ENCODE peak calls at places on chromosome 4, in eight cellular contexts. N, W, X, A, I, K, F and P are unnamed samples.

GRCh38 chr4:184688447-184688846 is 38.9 kb downstream of the PRIMPOL start:
- DNase-seq in N (peak; percentile 5), W (no peak), X (no peak), A (peak; percentile 98), I (no peak), K (no peak), F (no peak), P (no peak)

GRCh38 chr4:21688596-21689265 is 259.8 kb downstream of the KCNIP4 start:
- DNase-seq in N (no peak), W (no peak), X (no peak), A (no peak), I (no peak), K (no peak), F (no peak), P (no peak)

GRCh38 chr4:32775049-32775448 is 2054.9 kb downstream of the PCDH7 start:
- DNase-seq in N (peak; percentile 9), W (no peak), X (no peak), A (peak; percentile 77), I (no peak), K (no peak), F (no peak), P (peak; percentile 29)

GRCh38 chr4:101037249-101037648 is 310.1 kb downstream of the PPP3CA start:
- DNase-seq in N (no peak), W (no peak), X (no peak), A (peak; percentile 62), I (no peak), K (no peak), F (no peak), P (no peak)

GRCh38 chr4:25174674-25175073 is 14.4 kb upstream of the SEPSECS start:
- DNase-seq in N (no peak), W (no peak), X (no peak), A (peak; percentile 88), I (no peak), K (no peak), F (no peak), P (no peak)

GRCh38 chr4:110294165-110294564 is 95.8 kb upstream of the ELOVL6 start:
- DNase-seq in N (no peak), W (no peak), X (no peak), A (no peak), I (no peak), K (no peak), F (no peak), P (no peak)

GRCh38 chr4:69617083-69617694 is 22.3 kb downstream of the UGT2A2 start:
- DNase-seq in N (peak; percentile 13), W (peak; percentile 6), X (peak; percentile 40), A (peak; percentile 63), I (no peak), K (no peak), F (no peak), P (peak; percentile 30)

GRCh38 chr4:108313546-108314339 is 145.0 kb upstream of the LEF1 start:
- DNase-seq in N (no peak), W (no peak), X (no peak), A (no peak), I (no peak), K (no peak), F (no peak), P (no peak)

GRCh38 chr4:185597532-185598188 is 62.4 kb upstream of the PDLIM3 start:
- DNase-seq in N (peak; percentile 63), W (peak; percentile 69), X (peak; percentile 86), A (peak; percentile 80), I (peak; percentile 53), K (peak; percentile 84), F (peak; percentile 85), P (peak; percentile 79)

GRCh38 chr4:140037353-140038030 is 116.5 kb downstream of the MAML3 start:
- DNase-seq in N (no peak), W (no peak), X (no peak), A (peak; percentile 93), I (no peak), K (no peak), F (no peak), P (no peak)

GRCh38 chr4:145583656-145584055 is 35.5 kb upstream of the MMAA start:
- DNase-seq in N (no peak), W (no peak), X (no peak), A (no peak), I (no peak), K (no peak), F (no peak), P (no peak)

GRCh38 chr4:135277116-135277979 is 1075.8 kb upstream of the PABPC4L start:
- DNase-seq in N (no peak), W (no peak), X (no peak), A (peak; percentile 22), I (no peak), K (no peak), F (no peak), P (no peak)

GRCh38 chr4:15794432-15794831 is 16.3 kb downstream of the CD38 start:
- DNase-seq in N (no peak), W (no peak), X (no peak), A (no peak), I (no peak), K (no peak), F (no peak), P (no peak)

GRCh38 chr4:16745009-16745408 is 153.4 kb downstream of the LDB2 start:
- DNase-seq in N (no peak), W (no peak), X (no peak), A (no peak), I (no peak), K (no peak), F (no peak), P (no peak)

GRCh38 chr4:102663073-102663472 is 97.7 kb downstream of the MANBA start:
- DNase-seq in N (no peak), W (no peak), X (no peak), A (peak; percentile 62), I (no peak), K (no peak), F (no peak), P (no peak)

GRCh38 chr4:140851032-140851636 is 94.9 kb upstream of the TBC1D9 start:
- DNase-seq in N (peak; percentile 46), W (peak; percentile 67), X (peak; percentile 76), A (peak; percentile 69), I (no peak), K (no peak), F (no peak), P (peak; percentile 82)

GRCh38 chr4:123114915-123115756 is 192.7 kb upstream of the NUDT6 start:
- DNase-seq in N (no peak), W (no peak), X (no peak), A (no peak), I (no peak), K (peak; percentile 63), F (peak; percentile 47), P (no peak)

GRCh38 chr4:156388826-156389225 is 435.2 kb upstream of the CTSO start:
- DNase-seq in N (no peak), W (no peak), X (no peak), A (peak; percentile 1), I (no peak), K (no peak), F (no peak), P (no peak)

GRCh38 chr4:55124337-55125076 is 888 bp downstream of the KDR start:
- DNase-seq in N (no peak), W (no peak), X (no peak), A (no peak), I (no peak), K (peak; percentile 55), F (peak; percentile 42), P (no peak)
- H3K4me3 ChIP-seq in N (peak overlapping the region; percentile 64), W (no peak overlapping the region), X (no peak overlapping the region), A (peak overlapping the region; percentile 39), I (no peak overlapping the region), K (peak overlapping the region; percentile 42), F (peak overlapping the region; percentile 65), P (no peak overlapping the region)

GRCh38 chr4:6671648-6672047 is 22.0 kb upstream of the S100P start:
- DNase-seq in N (no peak), W (no peak), X (no peak), A (no peak), I (no peak), K (no peak), F (no peak), P (no peak)

GRCh38 chr4:6676722-6677558 is 16.7 kb upstream of the S100P start:
- DNase-seq in N (no peak), W (no peak), X (no peak), A (no peak), I (no peak), K (no peak), F (no peak), P (no peak)

GRCh38 chr4:6672131-6672530 is 21.5 kb upstream of the S100P start:
- DNase-seq in N (no peak), W (no peak), X (no peak), A (no peak), I (no peak), K (no peak), F (no peak), P (no peak)

GRCh38 chr4:6673660-6674499 is 19.8 kb upstream of the S100P start:
- DNase-seq in N (peak; percentile 96), W (peak; percentile 97), X (peak; percentile 98), A (peak; percentile 94), I (peak; percentile 95), K (peak; percentile 98), F (peak; percentile 98), P (peak; percentile 95)

DNA sequence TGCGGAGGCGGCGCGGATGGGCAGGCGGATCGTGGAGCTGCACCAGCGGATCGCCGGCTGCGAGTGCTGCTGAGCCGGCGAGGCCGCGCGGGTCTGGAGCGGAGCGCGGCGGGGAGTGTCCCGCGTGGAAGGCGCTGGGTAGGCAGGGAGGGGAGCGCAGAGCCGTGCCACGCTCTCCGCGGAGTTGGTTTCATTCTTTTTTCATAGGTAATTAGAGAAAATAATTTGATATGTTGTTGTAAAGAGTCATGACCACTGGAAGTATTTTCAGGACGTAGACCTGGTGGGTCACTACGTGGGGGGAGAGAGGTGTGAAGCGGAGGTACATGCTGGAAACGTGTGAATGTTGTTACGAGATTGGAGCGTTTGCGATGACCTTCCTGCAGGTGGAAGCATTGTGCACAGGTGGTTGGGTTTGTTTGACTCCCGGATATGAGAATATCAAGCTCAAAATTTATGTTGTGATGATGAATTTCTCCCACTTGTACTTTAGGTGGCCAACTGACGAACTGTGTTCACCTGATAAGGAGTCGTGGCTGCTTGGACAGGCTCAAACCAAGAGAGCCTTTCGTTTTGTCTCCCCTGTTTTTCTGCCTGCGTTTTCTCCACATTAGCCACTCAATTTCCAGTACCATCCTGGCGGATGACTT is 19.1 kb upstream of the S100P start:
- DNase-seq in N (no peak), W (peak; percentile 37), X (peak; percentile 84), A (peak; percentile 82), I (peak; percentile 77), K (no peak), F (peak; percentile 26), P (no peak)
- H3K4me3 ChIP-seq in N (peak overlapping the region; percentile 88), W (peak overlapping the region; percentile 95), X (peak overlapping the region; percentile 65), A (peak overlapping the region; percentile 69), I (peak overlapping the region; percentile 93), K (peak overlapping the region; percentile 68), F (peak overlapping the region; percentile 78), P (peak overlapping the region; percentile 74)

GRCh38 chr4:76420901-76421581 is at the start of gene CCDC158:
- DNase-seq in N (no peak), W (no peak), X (no peak), A (peak; percentile 19), I (no peak), K (peak; percentile 78), F (peak; percentile 54), P (peak; percentile 56)
- H3K4me3 ChIP-seq in N (no peak within 1 kb of the TSS), W (no peak within 1 kb of the TSS), X (no peak within 1 kb of the TSS), A (peak within 1 kb of the TSS; percentile 43), I (no peak within 1 kb of the TSS), K (peak within 1 kb of the TSS; percentile 57), F (peak within 1 kb of the TSS; percentile 75), P (peak within 1 kb of the TSS; percentile 9)

DNA sequence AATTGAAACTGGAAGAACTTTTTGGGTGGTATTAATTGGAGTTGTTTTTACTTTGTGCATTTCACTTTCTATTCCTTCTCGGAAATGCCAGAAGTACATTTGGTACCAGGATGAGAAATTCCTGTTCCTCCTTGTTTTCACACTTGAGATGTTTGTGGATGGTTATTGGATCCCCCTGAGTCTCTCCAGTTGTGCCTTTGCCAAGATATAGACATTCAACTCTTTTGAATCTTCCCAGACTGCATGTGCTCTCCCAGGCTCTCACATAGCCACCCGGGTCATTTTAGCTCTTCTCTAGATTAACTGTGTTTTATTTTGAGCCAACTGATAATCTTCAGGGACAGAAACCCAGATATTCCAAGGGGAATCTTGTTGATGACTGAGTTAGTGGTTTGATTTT is 120.5 kb downstream of the AFF1 start:
- DNase-seq in N (no peak), W (no peak), X (no peak), A (no peak), I (no peak), K (no peak), F (no peak), P (no peak)
- H3K4me3 ChIP-seq in N (no peak overlapping the region), W (no peak overlapping the region), X (no peak overlapping the region), A (no peak overlapping the region), I (no peak overlapping the region), K (no peak overlapping the region), F (peak overlapping the region; percentile 37), P (no peak overlapping the region)